ENCODE peak calls at places on chromosomes 6 and 20, in ten cellular contexts. One of them, this sample, is unnamed.

GRCh38 chr6:157615411-157615763 is 207.7 kb upstream of the SNX9 start:
- DNase-seq in fibroblast of lung: no peak
- DNase-seq in OCI-LY7: no peak
- DNase-seq in aorta: no peak
- DNase-seq in lower lobe of right lung: no peak
- DNase-seq in pancreas: no peak
- DNase-seq in stomach: no peak
- DNase-seq in GM23248: no peak
- DNase-seq in CD8-positive, alpha-beta memory T cell: no peak
- DNase-seq in A549: peak; percentile 6
- DNase-seq in this sample: no peak

GRCh38 chr6:28758046-28758817 is 165.6 kb downstream of the TRIM27 start:
- DNase-seq in aorta: no peak
- DNase-seq in CD8-positive, alpha-beta memory T cell: no peak
- DNase-seq in lower lobe of right lung: no peak
- DNase-seq in fibroblast of lung: peak; percentile 47
- DNase-seq in stomach: no peak
- DNase-seq in GM23248: no peak
- DNase-seq in A549: peak; percentile 88
- DNase-seq in OCI-LY7: peak; percentile 43
- DNase-seq in pancreas: no peak
- DNase-seq in this sample: no peak

GRCh38 chr20:56506103-56506502 is 18.4 kb upstream of the FAM209A start:
- DNase-seq in OCI-LY7: no peak
- DNase-seq in CD8-positive, alpha-beta memory T cell: no peak
- DNase-seq in fibroblast of lung: no peak
- DNase-seq in pancreas: no peak
- DNase-seq in lower lobe of right lung: no peak
- DNase-seq in A549: no peak
- DNase-seq in aorta: no peak
- DNase-seq in GM23248: no peak
- DNase-seq in stomach: no peak
- DNase-seq in this sample: no peak

GRCh38 chr20:25024171-25024570 is 31.6 kb upstream of the APMAP start:
- DNase-seq in fibroblast of lung: no peak
- DNase-seq in CD8-positive, alpha-beta memory T cell: no peak
- DNase-seq in lower lobe of right lung: no peak
- DNase-seq in OCI-LY7: no peak
- DNase-seq in pancreas: peak; percentile 26
- DNase-seq in aorta: peak; percentile 26
- DNase-seq in stomach: peak; percentile 21
- DNase-seq in A549: no peak
- DNase-seq in GM23248: no peak
- DNase-seq in this sample: no peak

GRCh38 chr20:47941869-47942268 is 156.6 kb upstream of the SULF2 start:
- DNase-seq in pancreas: no peak
- DNase-seq in CD8-positive, alpha-beta memory T cell: no peak
- DNase-seq in GM23248: no peak
- DNase-seq in A549: no peak
- DNase-seq in lower lobe of right lung: no peak
- DNase-seq in aorta: no peak
- DNase-seq in fibroblast of lung: no peak
- DNase-seq in stomach: no peak
- DNase-seq in OCI-LY7: no peak
- DNase-seq in this sample: no peak

GRCh38 chr6:125197795-125198269 is 44.3 kb downstream of the TPD52L1 start:
- DNase-seq in stomach: peak; percentile 87
- DNase-seq in GM23248: peak; percentile 72
- DNase-seq in aorta: peak; percentile 84
- DNase-seq in OCI-LY7: no peak
- DNase-seq in lower lobe of right lung: peak; percentile 62
- DNase-seq in pancreas: peak; percentile 79
- DNase-seq in CD8-positive, alpha-beta memory T cell: no peak
- DNase-seq in A549: peak; percentile 90
- DNase-seq in fibroblast of lung: peak; percentile 72
- DNase-seq in this sample: peak; percentile 99

GRCh38 chr6:28725890-28726348 is 197.9 kb downstream of the TRIM27 start:
- DNase-seq in CD8-positive, alpha-beta memory T cell: no peak
- DNase-seq in aorta: no peak
- DNase-seq in GM23248: no peak
- DNase-seq in fibroblast of lung: peak; percentile 25
- DNase-seq in A549: peak; percentile 86
- DNase-seq in lower lobe of right lung: no peak
- DNase-seq in pancreas: no peak
- DNase-seq in OCI-LY7: no peak
- DNase-seq in stomach: no peak
- DNase-seq in this sample: no peak

GRCh38 chr20:13554076-13554475 is 84.7 kb downstream of the TASP1 start:
- DNase-seq in fibroblast of lung: peak; percentile 77
- DNase-seq in aorta: no peak
- DNase-seq in A549: no peak
- DNase-seq in stomach: no peak
- DNase-seq in CD8-positive, alpha-beta memory T cell: no peak
- DNase-seq in OCI-LY7: no peak
- DNase-seq in GM23248: peak; percentile 47
- DNase-seq in pancreas: no peak
- DNase-seq in lower lobe of right lung: no peak
- DNase-seq in this sample: no peak

GRCh38 chr20:9202440-9203080 is 133.7 kb downstream of the PLCB4 start:
- DNase-seq in fibroblast of lung: peak; percentile 48
- DNase-seq in OCI-LY7: no peak
- DNase-seq in aorta: no peak
- DNase-seq in pancreas: no peak
- DNase-seq in A549: peak; percentile 76
- DNase-seq in lower lobe of right lung: no peak
- DNase-seq in stomach: no peak
- DNase-seq in CD8-positive, alpha-beta memory T cell: no peak
- DNase-seq in GM23248: peak; percentile 13
- DNase-seq in this sample: peak; percentile 37

GRCh38 chr6:170283212-170284081 is 7.4 kb downstream of the DLL1 start:
- DNase-seq in GM23248: no peak
- DNase-seq in pancreas: no peak
- DNase-seq in CD8-positive, alpha-beta memory T cell: no peak
- DNase-seq in lower lobe of right lung: no peak
- DNase-seq in aorta: no peak
- DNase-seq in A549: no peak
- DNase-seq in OCI-LY7: no peak
- DNase-seq in fibroblast of lung: no peak
- DNase-seq in stomach: peak; percentile 25
- DNase-seq in this sample: no peak

GRCh38 chr6:169243661-169244060 is 10.0 kb downstream of the THBS2 start:
- DNase-seq in OCI-LY7: no peak
- DNase-seq in GM23248: no peak
- DNase-seq in pancreas: no peak
- DNase-seq in lower lobe of right lung: no peak
- DNase-seq in aorta: no peak
- DNase-seq in A549: no peak
- DNase-seq in stomach: no peak
- DNase-seq in CD8-positive, alpha-beta memory T cell: no peak
- DNase-seq in fibroblast of lung: no peak
- DNase-seq in this sample: no peak

GRCh38 chr20:33918662-33919061 is 75.0 kb upstream of the RALY start:
- DNase-seq in lower lobe of right lung: no peak
- DNase-seq in pancreas: no peak
- DNase-seq in OCI-LY7: no peak
- DNase-seq in CD8-positive, alpha-beta memory T cell: no peak
- DNase-seq in aorta: no peak
- DNase-seq in stomach: no peak
- DNase-seq in A549: no peak
- DNase-seq in GM23248: no peak
- DNase-seq in fibroblast of lung: no peak
- DNase-seq in this sample: no peak

GRCh38 chr6:33290459-33290858 is 1.1 kb downstream of the PFDN6 start:
- DNase-seq in CD8-positive, alpha-beta memory T cell: no peak
- DNase-seq in fibroblast of lung: no peak
- DNase-seq in lower lobe of right lung: no peak
- DNase-seq in aorta: no peak
- DNase-seq in A549: no peak
- DNase-seq in OCI-LY7: no peak
- DNase-seq in GM23248: no peak
- DNase-seq in stomach: no peak
- DNase-seq in pancreas: peak; percentile 44
- DNase-seq in this sample: no peak

DNA sequence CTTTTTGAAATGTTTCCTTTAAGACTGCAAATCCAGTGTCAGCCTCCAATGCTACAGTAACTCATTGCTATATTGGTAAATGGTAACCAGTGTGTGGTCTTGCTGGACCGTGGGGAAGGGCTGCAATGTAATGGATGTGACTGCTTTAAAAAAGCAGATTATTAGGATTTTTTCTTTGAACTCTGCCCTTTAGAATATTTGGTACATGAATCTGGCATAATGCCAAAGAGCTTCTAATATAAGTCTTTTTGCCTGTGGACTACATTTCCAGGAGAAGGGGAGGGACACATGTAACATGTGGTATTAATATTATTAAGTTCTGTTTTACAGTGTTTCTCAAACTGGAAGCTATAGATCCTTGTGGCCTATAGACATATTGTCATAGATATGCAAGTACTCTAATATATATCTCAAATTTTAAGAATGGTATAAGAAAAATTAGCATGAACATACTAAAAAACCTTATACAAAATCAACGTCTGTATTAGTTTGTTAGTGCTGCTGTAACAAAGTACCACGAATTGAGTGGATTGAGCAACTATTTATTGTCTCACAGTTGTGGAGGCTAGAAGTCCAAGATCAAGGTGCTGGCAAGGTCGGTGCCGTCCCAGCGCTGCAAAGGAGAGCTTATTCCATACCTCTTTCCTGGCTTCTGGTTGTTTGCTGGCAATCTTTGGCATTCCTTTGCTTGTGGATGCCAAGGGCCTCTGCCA is 317.4 kb upstream of the FERMT1 start:
- DNase-seq in GM23248: peak; percentile 1
- DNase-seq in CD8-positive, alpha-beta memory T cell: no peak
- DNase-seq in A549: no peak
- DNase-seq in lower lobe of right lung: no peak
- DNase-seq in OCI-LY7: no peak
- DNase-seq in aorta: no peak
- DNase-seq in pancreas: no peak
- DNase-seq in fibroblast of lung: no peak
- DNase-seq in stomach: no peak
- DNase-seq in this sample: no peak
- H3K4me1 ChIP-seq in GM23248: no peaks in the 10 kb centered on the region
- H3K4me1 ChIP-seq in CD8-positive, alpha-beta memory T cell: no peaks in the 10 kb centered on the region
- H3K4me1 ChIP-seq in A549: no peaks in the 10 kb centered on the region
- H3K4me1 ChIP-seq in lower lobe of right lung: no peaks in the 10 kb centered on the region
- H3K4me1 ChIP-seq in OCI-LY7: no peaks in the 10 kb centered on the region
- H3K4me1 ChIP-seq in aorta: no peaks in the 10 kb centered on the region
- H3K4me1 ChIP-seq in pancreas: no peaks in the 10 kb centered on the region
- H3K4me1 ChIP-seq in fibroblast of lung: no peaks in the 10 kb centered on the region
- H3K4me1 ChIP-seq in stomach: no peaks in the 10 kb centered on the region
- H3K4me1 ChIP-seq in this sample: no peaks in the 10 kb centered on the region

DNA sequence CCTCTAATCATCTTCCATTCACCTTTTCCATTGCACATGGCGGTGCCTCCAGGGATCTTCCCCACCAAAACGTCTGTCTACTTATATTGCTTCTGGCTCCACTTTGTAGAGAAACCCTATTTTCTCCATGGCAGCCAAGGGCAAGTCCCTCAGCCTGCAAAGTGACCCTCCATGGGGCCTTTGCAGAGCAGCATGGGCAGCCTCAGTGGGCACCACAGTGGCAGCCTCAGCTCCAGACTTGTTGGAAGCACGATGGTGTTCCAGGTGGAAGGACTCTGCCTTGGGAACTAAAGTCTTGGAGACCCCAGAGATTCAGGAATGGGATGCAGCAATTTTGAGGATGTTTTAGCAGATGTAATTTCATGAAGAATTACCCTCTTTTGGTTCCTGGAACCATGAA is 18.5 kb upstream of the CCR6 start:
- DNase-seq in pancreas: no peak
- DNase-seq in lower lobe of right lung: no peak
- DNase-seq in CD8-positive, alpha-beta memory T cell: no peak
- DNase-seq in fibroblast of lung: no peak
- DNase-seq in OCI-LY7: no peak
- DNase-seq in aorta: no peak
- DNase-seq in stomach: no peak
- DNase-seq in GM23248: no peak
- DNase-seq in A549: no peak
- DNase-seq in this sample: no peak
- H3K4me1 ChIP-seq in pancreas: no peaks in the 10 kb centered on the region
- H3K4me1 ChIP-seq in lower lobe of right lung: no peaks in the 10 kb centered on the region
- H3K4me1 ChIP-seq in CD8-positive, alpha-beta memory T cell: peaks cover 9% of the 10 kb centered on the region
- H3K4me1 ChIP-seq in fibroblast of lung: no peaks in the 10 kb centered on the region
- H3K4me1 ChIP-seq in OCI-LY7: peaks cover 63% of the 10 kb centered on the region
- H3K4me1 ChIP-seq in aorta: no peaks in the 10 kb centered on the region
- H3K4me1 ChIP-seq in stomach: no peaks in the 10 kb centered on the region
- H3K4me1 ChIP-seq in GM23248: no peaks in the 10 kb centered on the region
- H3K4me1 ChIP-seq in A549: no peaks in the 10 kb centered on the region
- H3K4me1 ChIP-seq in this sample: peaks cover 7% of the 10 kb centered on the region

GRCh38 chr20:10497283-10497682 is 62.2 kb downstream of the SLX4IP start:
- DNase-seq in aorta: no peak
- DNase-seq in GM23248: no peak
- DNase-seq in pancreas: no peak
- DNase-seq in stomach: no peak
- DNase-seq in lower lobe of right lung: no peak
- DNase-seq in A549: no peak
- DNase-seq in OCI-LY7: no peak
- DNase-seq in CD8-positive, alpha-beta memory T cell: no peak
- DNase-seq in fibroblast of lung: no peak
- DNase-seq in this sample: no peak
- H3K4me1 ChIP-seq in aorta: no peaks in the 10 kb centered on the region
- H3K4me1 ChIP-seq in GM23248: peaks cover 4% of the 10 kb centered on the region
- H3K4me1 ChIP-seq in pancreas: no peaks in the 10 kb centered on the region
- H3K4me1 ChIP-seq in stomach: no peaks in the 10 kb centered on the region
- H3K4me1 ChIP-seq in lower lobe of right lung: peaks cover 15% of the 10 kb centered on the region
- H3K4me1 ChIP-seq in A549: peaks cover 14% of the 10 kb centered on the region
- H3K4me1 ChIP-seq in OCI-LY7: no peaks in the 10 kb centered on the region
- H3K4me1 ChIP-seq in CD8-positive, alpha-beta memory T cell: peaks cover 32% of the 10 kb centered on the region
- H3K4me1 ChIP-seq in fibroblast of lung: no peaks in the 10 kb centered on the region
- H3K4me1 ChIP-seq in this sample: no peaks in the 10 kb centered on the region

DNA sequence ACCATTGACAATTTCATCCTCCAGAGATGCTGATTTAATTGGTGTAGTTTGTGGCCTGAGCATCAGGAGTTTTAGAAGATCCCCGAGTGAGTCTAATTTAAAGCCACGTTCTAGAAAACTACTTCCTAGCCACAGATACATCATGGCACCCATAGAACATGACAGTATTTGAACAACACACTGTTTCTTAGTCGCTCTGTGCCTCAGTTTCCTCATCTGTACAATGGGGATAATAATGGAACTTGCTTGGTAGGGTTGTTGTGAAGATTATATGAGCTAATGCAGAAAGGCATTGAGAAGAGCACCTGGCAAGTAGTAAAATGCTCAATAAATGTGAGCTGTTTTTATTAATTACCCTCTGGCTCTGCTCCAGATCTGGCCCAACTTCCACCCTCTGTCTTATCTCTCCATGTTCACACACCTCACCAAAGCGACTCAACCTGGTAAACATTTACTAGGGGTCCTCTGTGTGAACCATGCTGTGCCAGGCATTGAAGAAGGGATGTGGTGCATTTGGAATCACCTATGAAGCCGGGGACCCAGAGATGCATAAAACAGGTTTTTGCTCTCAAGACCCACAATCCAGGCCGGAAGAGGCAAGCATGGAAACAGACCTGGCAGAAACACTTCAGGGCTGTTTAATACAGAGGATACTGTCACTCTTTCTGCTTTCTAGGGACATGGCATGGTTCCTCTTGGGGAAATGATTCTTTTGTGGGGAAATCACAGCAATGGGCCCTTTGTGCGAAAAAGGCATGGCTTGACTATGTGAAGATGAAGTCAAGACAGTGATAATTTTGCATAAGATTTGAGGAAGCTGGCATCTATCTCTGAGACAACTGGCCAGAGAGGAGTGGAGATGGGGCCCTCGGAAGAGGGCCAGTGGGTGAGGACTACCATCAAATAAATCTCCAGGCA is 16.2 kb upstream of the MRPS18A start:
- DNase-seq in GM23248: no peak
- DNase-seq in CD8-positive, alpha-beta memory T cell: no peak
- DNase-seq in pancreas: no peak
- DNase-seq in aorta: no peak
- DNase-seq in stomach: peak; percentile 57
- DNase-seq in lower lobe of right lung: no peak
- DNase-seq in OCI-LY7: peak; percentile 63
- DNase-seq in fibroblast of lung: no peak
- DNase-seq in A549: no peak
- DNase-seq in this sample: peak; percentile 90
- H3K4me1 ChIP-seq in GM23248: peaks cover 23% of the 10 kb centered on the region
- H3K4me1 ChIP-seq in CD8-positive, alpha-beta memory T cell: no peaks in the 10 kb centered on the region
- H3K4me1 ChIP-seq in pancreas: peaks cover 26% of the 10 kb centered on the region
- H3K4me1 ChIP-seq in aorta: no peaks in the 10 kb centered on the region
- H3K4me1 ChIP-seq in stomach: peaks cover 63% of the 10 kb centered on the region
- H3K4me1 ChIP-seq in lower lobe of right lung: peaks cover 70% of the 10 kb centered on the region
- H3K4me1 ChIP-seq in OCI-LY7: peaks cover 63% of the 10 kb centered on the region
- H3K4me1 ChIP-seq in fibroblast of lung: peaks cover 33% of the 10 kb centered on the region
- H3K4me1 ChIP-seq in A549: peaks cover 84% of the 10 kb centered on the region
- H3K4me1 ChIP-seq in this sample: peaks cover 24% of the 10 kb centered on the region

This sample was measured in small intestine.